ENCODE peak calls at places on chromosomes 16 and 17, in nine cellular contexts. P, H, E, Z, V, A, W, R and D are unnamed samples.

GRCh38 chr16:65069090-65069489 is 52.8 kb downstream of the CDH11 start:
- DNase-seq in A (no peak), V (no peak), Z (no peak), H (no peak), P (no peak), E (peak; percentile 57), W (peak; percentile 64), R (no peak), D (no peak)

GRCh38 chr17:311119-311848 is 41.3 kb downstream of the RPH3AL start:
- DNase-seq in Z (no peak), H (peak; percentile 43), V (no peak), W (no peak), E (no peak), P (no peak), A (no peak), R (no peak), D (peak; percentile 16)

GRCh38 chr16:30896890-30897730 is 696 bp downstream of the CTF1 start:
- DNase-seq in W (peak; percentile 86), R (peak; percentile 32), E (peak; percentile 95), Z (peak; percentile 89), A (peak; percentile 48), P (peak; percentile 95), V (peak; percentile 63), H (peak; percentile 91), D (peak; percentile 97)

GRCh38 chr16:78284957-78285434 is 185.5 kb downstream of the WWOX start:
- DNase-seq in H (no peak), Z (no peak), E (no peak), R (no peak), P (no peak), A (no peak), W (no peak), V (no peak), D (no peak)

GRCh38 chr17:27232328-27232727 is 61.6 kb upstream of the WSB1 start:
- DNase-seq in W (no peak), Z (no peak), V (no peak), A (no peak), P (no peak), H (no peak), E (no peak), R (no peak), D (no peak)

GRCh38 chr17:40318835-40319332 is 9.9 kb downstream of the RARA start:
- DNase-seq in R (no peak), P (no peak), W (no peak), E (peak; percentile 44), A (no peak), H (no peak), Z (no peak), V (no peak), D (no peak)

GRCh38 chr16:77833906-77834599 is 45.7 kb downstream of the VAT1L start:
- DNase-seq in V (no peak), H (no peak), P (no peak), Z (peak; percentile 67), E (peak; percentile 81), A (no peak), R (no peak), W (no peak), D (no peak)

GRCh38 chr17:78925662-78926555 is 722 bp upstream of the TIMP2 start:
- DNase-seq in A (no peak), W (no peak), H (peak; percentile 32), P (no peak), E (peak; percentile 91), R (no peak), Z (peak; percentile 72), V (no peak), D (peak; percentile 93)

GRCh38 chr17:55416470-55417052 is 5.1 kb downstream of the MMD start:
- DNase-seq in H (no peak), R (no peak), E (no peak), A (no peak), V (no peak), Z (no peak), P (no peak), W (no peak), D (no peak)

GRCh38 chr17:70271200-70271599 is 101.9 kb downstream of the KCNJ2 start:
- DNase-seq in H (no peak), V (no peak), A (no peak), Z (no peak), P (no peak), R (no peak), W (no peak), E (no peak), D (no peak)

GRCh38 chr16:23914935-23915549 is 79.3 kb downstream of the PRKCB start:
- DNase-seq in R (no peak), P (no peak), E (no peak), V (no peak), W (no peak), Z (no peak), A (no peak), H (no peak), D (no peak)

GRCh38 chr16:75224281-75224680 is 5.5 kb downstream of the CTRB1 start:
- DNase-seq in H (no peak), W (no peak), R (no peak), A (no peak), Z (no peak), E (no peak), V (no peak), P (no peak), D (no peak)

GRCh38 chr16:785563-786535 is 2.3 kb downstream of the RPUSD1 start:
- DNase-seq in Z (no peak), E (peak; percentile 73), P (peak; percentile 89), A (no peak), H (peak; percentile 44), V (peak; percentile 59), W (peak; percentile 16), R (no peak), D (peak; percentile 89)

GRCh38 chr17:17126131-17127110 is 79.7 kb downstream of the PLD6 start:
- DNase-seq in R (no peak), W (no peak), A (no peak), E (no peak), V (no peak), H (peak; percentile 72), P (no peak), Z (no peak), D (no peak)

GRCh38 chr17:54029196-54029595 is 206.5 kb downstream of the KIF2B start:
- DNase-seq in W (no peak), R (no peak), Z (no peak), H (no peak), V (no peak), A (no peak), E (no peak), P (no peak), D (no peak)

GRCh38 chr16:57502048-57502775 is 15.9 kb upstream of the DOK4 start:
- DNase-seq in H (no peak), R (no peak), Z (no peak), W (no peak), E (no peak), V (no peak), P (no peak), A (no peak), D (peak; percentile 0)

GRCh38 chr17:81648707-81649085 is 7.6 kb downstream of the PDE6G start:
- DNase-seq in Z (no peak), W (no peak), E (no peak), H (no peak), A (no peak), R (no peak), P (no peak), V (no peak), D (peak; percentile 31)

GRCh38 chr17:55200904-55201608 is 63.7 kb upstream of the HLF start:
- DNase-seq in R (no peak), A (no peak), P (no peak), W (no peak), Z (no peak), E (no peak), V (no peak), H (no peak), D (no peak)

GRCh38 chr17:45813051-45813731 is 29.1 kb downstream of the CRHR1 start:
- DNase-seq in W (no peak), R (no peak), V (no peak), E (peak; percentile 36), A (no peak), P (no peak), Z (no peak), H (no peak), D (no peak)

GRCh38 chr16:70767377-70768204 is 33.4 kb downstream of the VAC14 start:
- DNase-seq in W (no peak), R (no peak), H (no peak), Z (no peak), P (no peak), E (peak; percentile 73), A (no peak), V (no peak), D (no peak)

GRCh38 chr16:48810436-48810802 is 200.4 kb upstream of the N4BP1 start:
- DNase-seq in R (no peak), A (no peak), E (no peak), V (no peak), W (no peak), Z (no peak), P (no peak), H (no peak), D (no peak)

GRCh38 chr16:749010-749409 is 8.2 kb upstream of the CIAO3 start:
- DNase-seq in R (no peak), Z (no peak), E (peak; percentile 50), V (no peak), W (no peak), H (no peak), P (no peak), A (no peak), D (no peak)

GRCh38 chr16:28820016-28820415 is 2.8 kb upstream of the ATXN2L start:
- DNase-seq in Z (no peak), E (no peak), A (no peak), P (no peak), W (no peak), V (no peak), R (no peak), H (no peak), D (no peak)

GRCh38 chr17:82400830-82401229 is 17.3 kb upstream of the HEXD start:
- DNase-seq in V (peak; percentile 10), Z (no peak), W (no peak), A (peak; percentile 73), E (no peak), P (peak; percentile 59), H (no peak), R (no peak), D (no peak)